ENCODE peak calls at places on chromosomes 4 and X, in four cellular contexts. L, B, X and D are unnamed samples.

GRCh38 chrX:119094819-119095218 is 22.0 kb downstream of the CT47C1 start:
- DNase-seq in L (no peak), B (no peak), X (no peak), D (no peak)

GRCh38 chr4:174230680-174231079 is 52.8 kb downstream of the FBXO8 start:
- DNase-seq in L (no peak), B (no peak), X (no peak), D (no peak)

GRCh38 chr4:168586926-168587325 is 90.1 kb downstream of the PALLD start:
- DNase-seq in L (no peak), B (no peak), X (no peak), D (no peak)

GRCh38 chr4:66741081-66741480 is 804.2 kb downstream of the CENPC start:
- DNase-seq in L (no peak), B (no peak), X (no peak), D (no peak)

GRCh38 chr4:113278324-113278934 is 229.0 kb downstream of the ANK2 start:
- DNase-seq in L (peak; percentile 51), B (peak; percentile 23), X (peak; percentile 60), D (peak; percentile 26)

GRCh38 chr4:132998585-132999230 is 150.4 kb upstream of the PCDH10 start:
- DNase-seq in L (no peak), B (no peak), X (no peak), D (no peak)

GRCh38 chr4:173332963-173333657 is 1.0 kb downstream of the HMGB2 start:
- DNase-seq in L (no peak), B (no peak), X (no peak), D (no peak)

GRCh38 chr4:4502694-4503311 is 39.0 kb downstream of the STX18 start:
- DNase-seq in L (peak; percentile 32), B (no peak), X (no peak), D (no peak)

GRCh38 chr4:28686618-28687017 is 1826.0 kb downstream of the STIM2 start:
- DNase-seq in L (peak; percentile 4), B (no peak), X (peak; percentile 26), D (peak; percentile 1)

GRCh38 chr4:114890773-114891172 is 222.6 kb downstream of the NDST4 start:
- DNase-seq in L (no peak), B (no peak), X (no peak), D (no peak)

DNA sequence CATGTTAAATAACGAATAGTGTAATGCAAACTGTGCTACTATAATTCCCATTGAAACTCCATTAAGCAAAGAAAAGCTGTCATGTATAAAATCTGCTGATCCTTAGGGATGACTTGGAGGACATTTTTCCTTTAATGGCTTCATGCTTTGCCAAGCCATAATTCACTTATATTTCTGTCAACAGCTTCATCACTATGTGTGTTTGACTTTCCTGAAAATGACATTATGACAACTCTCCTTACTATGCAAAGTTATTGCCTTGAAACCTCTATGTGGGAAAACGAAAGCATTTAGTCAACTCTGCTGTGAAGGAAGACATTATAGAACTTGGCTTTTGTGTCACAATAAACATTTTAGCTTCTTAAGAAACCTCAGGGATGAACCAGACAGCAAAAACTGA is 210.5 kb downstream of the GRXCR1 start:
- DNase-seq in L (no peak), B (no peak), X (no peak), D (no peak)
- TF ChIP-seq POLR2AphosphoS5 in L (no peak), B (no peak), X (no peak), D (no peak)

GRCh38 chr4:23135792-23136645 is 443.3 kb downstream of the GBA3 start:
- DNase-seq in L (peak; percentile 21), B (no peak), X (peak; percentile 18), D (no peak)

DNA sequence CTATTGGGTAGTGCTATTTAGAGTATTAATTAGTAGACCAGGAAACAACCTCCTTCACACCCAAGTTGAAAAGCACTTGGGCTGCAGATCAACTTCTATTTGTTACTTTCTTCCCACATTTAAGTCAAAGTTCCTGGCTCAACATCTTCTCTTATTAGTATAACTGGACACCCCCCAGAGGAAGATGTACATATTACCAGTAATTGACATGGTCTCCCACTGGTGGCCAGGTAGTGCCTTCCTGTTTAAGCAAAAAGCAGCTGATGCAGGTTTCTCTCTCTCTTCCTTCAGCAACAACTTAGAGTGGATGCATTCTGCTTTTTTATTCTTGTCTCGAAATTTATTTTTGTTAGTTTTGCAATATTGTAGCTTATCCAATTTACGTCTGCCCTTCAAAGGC is 438.1 kb downstream of the GBA3 start:
- DNase-seq in L (no peak), B (no peak), X (no peak), D (no peak)
- TF ChIP-seq SPI1 in L (no peak), B (no peak), X (no peak), D (no peak)

DNA sequence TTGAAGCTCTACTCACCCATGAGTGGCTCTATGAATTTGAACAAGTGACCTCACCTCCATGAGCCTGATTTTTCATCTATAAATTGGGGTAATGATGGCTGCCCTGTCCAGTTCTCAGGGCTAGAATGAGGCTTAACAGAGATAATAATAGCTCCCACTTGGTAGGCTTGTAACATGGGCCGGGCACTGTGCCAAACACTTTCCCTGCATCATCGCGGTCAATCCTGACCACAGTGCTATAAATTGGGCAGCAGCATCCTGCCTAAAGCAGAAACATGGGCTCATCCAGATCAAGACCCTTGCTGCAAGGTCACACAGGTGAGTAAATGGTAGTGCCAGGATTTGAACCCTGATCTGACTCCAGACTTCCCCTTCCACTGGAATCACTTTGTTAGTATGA is 12.8 kb downstream of the APLN start:
- DNase-seq in L (no peak), B (no peak), X (no peak), D (no peak)
- TF ChIP-seq POLR2AphosphoS5 in L (no peak), B (no peak), X (no peak), D (no peak)

DNA sequence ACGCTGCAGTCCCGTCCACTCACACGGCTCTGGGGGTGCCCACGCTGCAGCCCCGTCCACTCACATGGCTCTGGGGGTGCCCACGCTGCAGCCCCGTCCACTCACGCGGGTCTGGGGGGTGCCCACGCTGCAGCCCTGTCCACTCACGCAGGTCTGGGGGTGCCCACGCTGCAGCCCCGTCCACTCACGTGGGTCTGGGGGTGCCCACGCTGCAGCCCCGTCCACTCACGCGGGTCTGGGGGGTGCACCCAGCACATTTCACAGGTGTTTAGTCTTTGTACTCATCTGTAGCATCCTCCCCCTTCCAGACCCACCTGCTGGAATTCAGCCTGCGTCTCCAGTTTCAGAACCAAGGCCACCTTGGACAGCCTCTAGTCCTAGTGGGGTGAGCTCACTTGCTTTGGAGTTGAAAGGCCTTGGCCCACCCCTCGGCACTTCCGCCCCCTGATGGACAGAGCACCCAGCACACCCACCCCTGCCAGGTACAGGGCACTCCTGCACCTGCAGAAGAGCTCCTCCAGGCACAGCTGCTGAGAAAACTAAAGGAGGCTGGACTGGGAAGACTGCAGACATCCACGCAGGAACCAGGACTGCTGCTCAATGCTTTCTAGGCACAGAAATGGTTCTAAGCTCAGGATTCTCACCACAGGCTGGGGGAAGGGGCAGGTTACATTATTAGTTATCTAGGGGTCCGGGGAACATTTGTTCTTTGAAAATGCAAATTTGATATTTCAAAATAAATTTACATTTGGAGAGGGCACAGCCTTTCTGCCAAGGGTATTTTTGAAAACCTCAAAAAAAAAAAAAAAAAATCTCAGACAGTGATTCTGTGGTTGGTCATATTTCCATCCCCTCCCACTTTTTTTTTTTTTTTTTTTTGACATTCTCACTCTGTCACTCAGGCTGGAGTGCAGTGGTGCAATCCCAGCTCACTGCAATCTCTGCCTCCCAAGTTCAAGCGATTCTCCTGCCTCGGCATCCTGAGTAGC is 72.8 kb downstream of the ABLIM2 start:
- DNase-seq in L (no peak), B (no peak), X (no peak), D (no peak)
- TF ChIP-seq SPI1 in L (no peak), B (no peak), X (no peak), D (no peak)

GRCh38 chrX:34873500-34874225 is 68.9 kb upstream of the FAM47B start:
- DNase-seq in L (no peak), B (no peak), X (no peak), D (no peak)

GRCh38 chrX:34874763-34875162 is 67.8 kb upstream of the FAM47B start:
- DNase-seq in L (no peak), B (no peak), X (no peak), D (no peak)

GRCh38 chrX:34879361-34879760 is 63.2 kb upstream of the FAM47B start:
- DNase-seq in L (no peak), B (no peak), X (no peak), D (no peak)

GRCh38 chrX:34877451-34877850 is 65.1 kb upstream of the FAM47B start:
- DNase-seq in L (no peak), B (no peak), X (no peak), D (no peak)

DNA sequence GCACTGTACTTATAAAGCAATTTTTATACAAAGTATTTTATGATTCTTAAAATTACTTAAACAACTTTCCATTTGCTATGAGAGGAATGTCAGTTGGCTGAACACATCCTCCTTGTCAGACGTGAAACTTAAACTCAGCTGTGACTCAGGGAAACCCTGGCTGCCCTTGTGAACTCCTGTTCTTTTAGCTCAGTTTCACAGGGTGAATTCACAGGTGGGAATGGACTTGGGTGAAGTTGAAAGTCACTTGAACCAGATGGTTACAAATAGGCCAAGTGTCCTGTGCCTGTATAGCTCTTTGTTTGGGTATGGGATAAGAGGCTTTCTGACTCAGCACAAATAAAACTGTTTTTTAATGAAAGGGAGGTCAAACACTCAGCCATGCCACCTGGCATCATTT is 67.4 kb upstream of the FAM47B start:
- DNase-seq in L (no peak), B (no peak), X (no peak), D (no peak)
- TF ChIP-seq POLR2AphosphoS5 in L (no peak), B (no peak), X (no peak), D (no peak)

GRCh38 chr4:88628746-88629145 is 36.5 kb downstream of the HERC3 start:
- DNase-seq in L (no peak), B (no peak), X (no peak), D (no peak)
- TF ChIP-seq SPI1 in L (no peak), B (no peak), X (no peak), D (no peak)

GRCh38 chr4:139575072-139575471 is 19.1 kb upstream of the SETD7 start:
- DNase-seq in L (no peak), B (no peak), X (no peak), D (no peak)

GRCh38 chr4:139576219-139576618 is 20.2 kb upstream of the SETD7 start:
- DNase-seq in L (no peak), B (no peak), X (no peak), D (no peak)

DNA sequence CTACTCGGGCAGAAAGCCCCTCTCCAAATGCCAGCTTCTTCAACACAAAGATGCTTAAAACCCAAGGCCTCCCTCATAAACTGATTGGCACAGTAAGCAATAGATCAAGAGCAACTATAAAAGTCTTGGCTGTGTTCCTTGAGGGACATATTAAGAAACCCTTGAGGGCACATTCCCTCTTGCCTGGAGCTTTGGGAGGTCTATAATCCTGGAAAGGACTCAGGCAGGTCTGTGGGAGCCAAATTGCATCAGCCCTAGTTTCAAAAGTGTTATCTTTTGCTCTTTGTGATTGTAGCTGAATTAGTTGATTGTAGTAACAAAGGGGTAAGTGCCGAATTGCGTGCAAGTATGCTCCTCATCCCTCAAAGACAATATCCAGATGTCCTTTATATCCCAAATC is 18.6 kb upstream of the SETD7 start:
- DNase-seq in L (no peak), B (no peak), X (no peak), D (no peak)
- TF ChIP-seq POLR2AphosphoS5 in L (no peak), B (no peak), X (no peak), D (no peak)